ENCODE peak calls at places on chromosome 21, in six cellular contexts. F, K, Y, V, S and B are unnamed samples.

GRCh38 chr21:41847066-41847804 is 31.9 kb downstream of the PRDM15 start:
- DNase-seq in F (no peak), K (no peak), Y (no peak), S (no peak), V (no peak), B (no peak)

GRCh38 chr21:46317710-46318463 is 5.8 kb downstream of the C21orf58 start:
- DNase-seq in F (no peak), S (no peak), V (no peak), K (no peak), Y (peak), B (no peak)

GRCh38 chr21:45971487-45972352 is 9.8 kb upstream of the COL6A1 start:
- DNase-seq in V (no peak), K (no peak), S (no peak), F (no peak), Y (no peak), B (peak)

GRCh38 chr21:34651642-34652041 is 17.2 kb upstream of the CLIC6 start:
- DNase-seq in F (no peak), S (no peak), V (no peak), K (no peak), Y (no peak), B (no peak)

GRCh38 chr21:46077674-46078101 is 20.2 kb upstream of the COL6A2 start:
- DNase-seq in K (no peak), Y (no peak), F (no peak), V (no peak), S (no peak), B (no peak)

GRCh38 chr21:35528109-35529042 is 479.3 kb upstream of the RUNX1 start:
- DNase-seq in Y (peak), K (no peak), F (no peak), V (no peak), S (no peak), B (no peak)

GRCh38 chr21:34702341-34702807 is 33.6 kb downstream of the CLIC6 start:
- DNase-seq in S (no peak), Y (no peak), V (peak), F (peak), K (no peak), B (peak)

GRCh38 chr21:42220138-42220701 is 1.3 kb downstream of the ABCG1 start:
- DNase-seq in F (peak), V (peak), K (peak), Y (peak), S (peak), B (no peak)

GRCh38 chr21:35257413-35257812 is 208.3 kb upstream of the RUNX1 start:
- DNase-seq in S (peak), Y (peak), V (peak), K (no peak), F (peak), B (peak)

GRCh38 chr21:16377120-16377658 is 647.4 kb downstream of the USP25 start:
- DNase-seq in S (no peak), Y (no peak), K (no peak), V (no peak), F (no peak), B (no peak)

GRCh38 chr21:45818904-45819285 is 162.7 kb upstream of the COL6A1 start:
- DNase-seq in F (no peak), V (peak), K (no peak), Y (no peak), S (peak), B (peak)

GRCh38 chr21:15406791-15407190 is 323.0 kb upstream of the USP25 start:
- DNase-seq in F (no peak), Y (no peak), V (no peak), K (no peak), S (no peak), B (no peak)

GRCh38 chr21:34936874-34937563 is 112.1 kb downstream of the RUNX1 start:
- DNase-seq in Y (no peak), K (no peak), S (no peak), F (no peak), V (peak), B (no peak)

GRCh38 chr21:15061747-15062146 is 3.1 kb downstream of the NRIP1 start:
- DNase-seq in V (no peak), Y (no peak), K (no peak), S (no peak), F (no peak), B (no peak)

GRCh38 chr21:15057290-15057689 is 7.5 kb downstream of the NRIP1 start:
- DNase-seq in S (no peak), V (no peak), F (no peak), K (no peak), Y (peak), B (no peak)

GRCh38 chr21:21921410-21922232 is 923.4 kb downstream of the NCAM2 start:
- DNase-seq in F (peak), S (peak), K (no peak), Y (no peak), V (peak), B (no peak)

GRCh38 chr21:32412998-32413504 is 545 bp downstream of the EVA1C start:
- DNase-seq in Y (peak), V (peak), S (no peak), F (no peak), K (no peak), B (no peak)

GRCh38 chr21:33644383-33645074 is 2.2 kb downstream of the ITSN1 start:
- DNase-seq in K (no peak), V (peak), F (no peak), Y (no peak), S (no peak), B (peak)

GRCh38 chr21:35106246-35106835 is 57.2 kb upstream of the RUNX1 start:
- DNase-seq in S (no peak), K (no peak), V (no peak), F (no peak), Y (no peak), B (no peak)

GRCh38 chr21:45872902-45873301 is 108.7 kb upstream of the COL6A1 start:
- DNase-seq in Y (no peak), V (no peak), F (no peak), S (no peak), K (no peak), B (no peak)

GRCh38 chr21:33980276-33980916 is 64.8 kb upstream of the ATP5PO start:
- DNase-seq in F (no peak), Y (no peak), V (peak), S (no peak), K (no peak), B (no peak)

GRCh38 chr21:34330055-34330454 is 33.8 kb upstream of the KCNE2 start:
- DNase-seq in K (no peak), V (no peak), S (peak), Y (no peak), F (no peak), B (no peak)

GRCh38 chr21:15992171-15992570 is 262.4 kb downstream of the USP25 start:
- DNase-seq in F (no peak), Y (no peak), V (no peak), S (no peak), K (no peak), B (peak)

GRCh38 chr21:34185051-34185750 is 111.8 kb downstream of the MRPS6 start:
- DNase-seq in Y (no peak), K (no peak), S (no peak), V (no peak), F (no peak), B (no peak)

GRCh38 chr21:25459993-25460392 is 147.3 kb downstream of the MRPL39 start:
- DNase-seq in K (no peak), V (no peak), Y (no peak), F (no peak), S (no peak), B (no peak)

GRCh38 chr21:34932233-34932632 is 116.9 kb downstream of the RUNX1 start:
- DNase-seq in S (no peak), V (no peak), K (no peak), Y (no peak), F (no peak), B (no peak)

GRCh38 chr21:27648560-27648959 is 681.7 kb upstream of the ADAMTS5 start:
- DNase-seq in Y (no peak), K (no peak), V (peak), S (no peak), F (peak), B (peak)

GRCh38 chr21:32585042-32585710 is at the start of gene TCP10L:
- DNase-seq in S (no peak), Y (no peak), F (no peak), V (no peak), K (no peak), B (no peak)

GRCh38 chr21:21897275-21897883 is 899.2 kb downstream of the NCAM2 start:
- DNase-seq in Y (no peak), K (no peak), S (no peak), F (peak), V (peak), B (peak)

GRCh38 chr21:14583629-14584251 is 37.6 kb upstream of the SAMSN1 start:
- DNase-seq in Y (no peak), S (no peak), K (no peak), V (no peak), F (no peak), B (no peak)

GRCh38 chr21:16851054-16851453 is 661.8 kb upstream of the CXADR start:
- DNase-seq in V (no peak), K (no peak), F (no peak), Y (no peak), S (no peak), B (no peak)

GRCh38 chr21:41071410-41071809 is 96.5 kb upstream of the BACE2 start:
- DNase-seq in S (peak), F (no peak), Y (no peak), K (peak), V (no peak), B (no peak)

GRCh38 chr21:22575165-22575584 is 1577.0 kb downstream of the NCAM2 start:
- DNase-seq in S (no peak), Y (no peak), V (no peak), F (no peak), K (peak), B (no peak)

GRCh38 chr21:28776251-28776650 is 216.4 kb downstream of the LTN1 start:
- DNase-seq in V (peak), K (no peak), S (no peak), Y (no peak), F (peak), B (peak)

GRCh38 chr21:32377506-32377905 is 15.3 kb downstream of the URB1 start:
- DNase-seq in V (no peak), K (no peak), F (no peak), Y (no peak), S (no peak), B (no peak)

GRCh38 chr21:42768324-42769121 is 110.8 kb downstream of the WDR4 start:
- DNase-seq in F (no peak), S (no peak), K (no peak), V (no peak), Y (no peak), B (no peak)

GRCh38 chr21:36532769-36533467 is 53.0 kb upstream of the CLDN14 start:
- DNase-seq in F (no peak), K (no peak), Y (no peak), V (no peak), S (no peak), B (no peak)

GRCh38 chr21:19507682-19508260 is 1104.2 kb upstream of the TMPRSS15 start:
- DNase-seq in K (no peak), S (peak), Y (no peak), F (no peak), V (no peak), B (no peak)
- TF ChIP-seq CTCF in K (peak), S (no peak), Y (peak), F (peak), V (no peak), B (peak)

GRCh38 chr21:19123053-19123452 is 719.5 kb upstream of the TMPRSS15 start:
- DNase-seq in K (no peak), F (no peak), Y (no peak), S (no peak), V (no peak), B (no peak)
- TF ChIP-seq CTCF in K (no peak), F (no peak), Y (no peak), S (no peak), V (no peak), B (no peak)

GRCh38 chr21:44742418-44743153 is 31.2 kb upstream of the TSPEAR start:
- DNase-seq in Y (no peak), K (no peak), V (peak), F (no peak), S (peak), B (peak)
- TF ChIP-seq CTCF in Y (no peak), K (peak), V (peak), F (peak), S (peak), B (peak)

DNA sequence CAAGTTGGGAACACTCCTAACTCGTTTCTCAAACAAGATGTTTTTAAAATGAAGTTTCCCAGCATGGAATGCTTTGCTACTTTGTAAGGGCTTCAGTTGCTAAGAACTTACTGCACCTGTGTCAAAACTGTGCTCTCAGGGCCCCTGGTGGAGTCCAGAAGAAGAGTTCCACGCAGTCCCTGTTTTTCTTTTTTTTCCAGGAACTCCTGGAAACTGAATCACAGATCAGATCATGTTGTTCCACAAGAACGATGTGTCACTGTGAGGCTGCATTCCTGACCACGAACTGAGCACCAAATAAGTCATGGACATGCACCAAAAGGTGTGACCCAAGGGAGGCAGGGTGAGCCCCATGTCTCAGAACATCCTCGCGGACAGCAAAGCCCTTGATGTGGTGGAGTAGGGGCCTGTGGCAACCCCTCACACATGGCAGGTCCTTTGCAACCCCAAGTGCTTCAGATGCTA is 257.2 kb downstream of the KCNJ6 start:
- DNase-seq in V (peak), F (peak), S (peak), Y (no peak), K (no peak), B (peak)
- TF ChIP-seq CTCF in V (peak), F (peak), S (no peak), Y (no peak), K (no peak), B (peak)

DNA sequence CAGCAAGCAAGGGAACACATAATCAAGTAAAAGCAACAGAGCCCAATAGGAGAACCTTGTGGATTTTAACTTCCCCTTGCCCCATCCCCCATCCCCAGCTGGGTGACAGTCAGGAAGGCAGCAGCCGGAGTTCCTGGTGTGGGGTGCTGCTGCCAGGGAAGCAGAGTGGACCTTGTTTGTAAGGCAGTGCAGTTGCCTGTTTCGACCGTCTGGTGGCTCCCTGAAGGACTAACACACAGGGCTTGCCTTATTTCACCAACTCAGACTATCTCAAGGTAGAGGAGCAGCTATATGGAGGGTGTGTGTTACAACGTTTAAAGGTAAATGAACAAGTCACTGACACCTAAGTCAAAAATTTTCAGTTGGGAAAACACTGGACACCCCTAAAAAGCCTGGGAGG is 6.6 kb downstream of the KRTAP10-8 start:
- DNase-seq in Y (peak), K (no peak), F (no peak), V (no peak), S (peak), B (no peak)
- TF ChIP-seq CTCF in Y (no peak), K (peak), F (no peak), V (no peak), S (no peak), B (peak)

DNA sequence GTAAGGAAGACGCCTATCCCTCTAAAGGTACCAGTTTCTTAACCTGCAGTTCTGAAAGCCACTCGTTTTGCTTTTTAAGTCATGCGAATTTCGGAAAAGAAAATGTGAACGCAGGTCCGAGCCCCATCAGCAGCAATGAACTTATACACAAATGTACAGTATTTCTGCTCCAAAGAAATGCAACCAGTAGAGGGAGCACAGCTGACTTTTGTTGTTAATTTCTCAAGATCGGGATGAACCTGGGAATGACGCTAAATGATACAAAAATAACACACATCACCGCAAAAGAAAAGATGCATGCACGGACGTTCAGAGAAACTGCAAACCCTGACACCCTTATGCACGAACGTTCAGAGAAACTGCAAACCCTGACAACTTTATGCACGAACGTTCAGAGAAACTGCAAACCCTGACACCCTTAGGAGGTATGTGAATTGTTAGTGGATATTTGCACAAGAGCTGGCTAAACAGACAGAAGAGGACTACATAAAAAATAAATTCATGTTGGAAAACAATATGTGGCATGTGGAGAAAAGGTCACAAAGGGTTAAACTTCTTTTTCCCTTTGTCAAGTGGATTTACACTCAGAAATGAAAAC is 3.5 kb upstream of the TIAM1 start:
- DNase-seq in K (peak), Y (no peak), S (peak), V (peak), F (no peak), B (no peak)
- TF ChIP-seq CTCF in K (peak), Y (peak), S (peak), V (peak), F (peak), B (peak)

GRCh38 chr21:44086636-44087425 is 20.4 kb upstream of the PWP2 start:
- DNase-seq in V (no peak), F (no peak), Y (peak), S (no peak), K (no peak), B (no peak)

GRCh38 chr21:44087426-44088400 is 19.5 kb upstream of the PWP2 start:
- DNase-seq in Y (peak), S (no peak), V (no peak), F (no peak), K (no peak), B (no peak)

GRCh38 chr21:44090332-44090731 is 16.9 kb upstream of the PWP2 start:
- DNase-seq in K (no peak), Y (peak), F (no peak), S (no peak), V (no peak), B (no peak)

GRCh38 chr21:44089001-44089911 is 17.9 kb upstream of the PWP2 start:
- DNase-seq in S (no peak), V (no peak), Y (peak), F (no peak), K (no peak), B (no peak)

GRCh38 chr21:44088401-44088780 is 18.8 kb upstream of the PWP2 start:
- DNase-seq in S (no peak), Y (peak), F (no peak), K (no peak), V (no peak), B (no peak)
- TF ChIP-seq CTCF in S (no peak), Y (no peak), F (no peak), K (no peak), V (no peak), B (no peak)

GRCh38 chr21:39535646-39536437 is 76.9 kb upstream of the B3GALT5 start:
- DNase-seq in K (no peak), Y (no peak), S (no peak), V (no peak), F (no peak), B (no peak)

GRCh38 chr21:39533545-39534226 is 79.1 kb upstream of the B3GALT5 start:
- DNase-seq in K (no peak), S (no peak), V (no peak), F (no peak), Y (no peak), B (no peak)

GRCh38 chr21:39529026-39529425 is 77.3 kb downstream of the SH3BGR start:
- DNase-seq in Y (no peak), S (no peak), K (no peak), V (no peak), F (no peak), B (peak)

GRCh38 chr21:39527664-39528381 is 76.1 kb downstream of the SH3BGR start:
- DNase-seq in K (no peak), V (no peak), Y (peak), S (no peak), F (no peak), B (no peak)

DNA sequence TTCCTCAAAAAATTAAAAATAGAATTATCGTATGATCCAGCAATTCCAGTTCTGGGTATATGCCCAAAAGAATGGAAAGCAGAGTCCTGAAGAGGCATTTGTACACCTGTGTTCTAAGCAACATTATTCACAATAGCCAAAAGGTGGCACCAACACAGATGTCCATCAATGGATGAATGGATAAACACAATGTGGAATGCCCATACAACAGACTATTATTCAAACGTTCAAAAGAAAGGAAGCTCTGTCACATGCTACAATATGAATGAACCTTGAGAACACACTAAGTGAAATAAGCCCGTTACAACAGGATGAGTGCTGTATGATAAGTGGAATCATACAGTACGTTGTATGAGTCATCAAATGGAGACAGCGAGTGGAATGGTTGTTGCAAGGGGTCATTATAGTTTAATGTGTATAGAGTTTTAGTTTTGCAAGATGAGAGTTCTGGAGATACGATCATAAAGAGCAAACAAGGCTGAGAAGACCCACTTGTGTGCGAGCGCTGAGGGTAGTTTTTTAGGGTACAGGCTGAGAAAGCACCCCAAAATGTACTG is 80.1 kb downstream of the SH3BGR start:
- DNase-seq in V (no peak), Y (no peak), S (no peak), F (no peak), K (no peak), B (peak)
- TF ChIP-seq CTCF in V (no peak), Y (no peak), S (no peak), F (no peak), K (no peak), B (no peak)

DNA sequence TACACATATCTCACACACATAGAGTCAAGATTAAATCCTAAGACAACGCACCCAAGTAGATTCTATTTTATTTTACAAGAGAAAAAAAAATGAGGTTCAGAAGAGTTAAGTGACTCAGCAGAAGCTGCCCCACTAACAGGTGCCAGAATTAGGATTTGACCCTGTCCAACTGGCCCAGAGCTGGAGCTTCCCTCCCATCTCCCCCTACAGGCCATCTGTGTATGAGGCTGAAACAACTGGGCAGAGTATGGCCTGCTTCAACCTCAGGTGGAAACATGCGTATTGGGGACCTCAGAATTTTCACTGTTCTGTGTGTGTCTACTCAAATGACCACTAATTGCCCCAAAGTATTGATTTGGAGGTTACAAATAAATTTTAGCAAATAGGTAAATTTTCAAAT is 29.9 kb downstream of the PSMG1 start:
- DNase-seq in V (peak), F (no peak), K (no peak), Y (no peak), S (peak), B (no peak)
- TF ChIP-seq CTCF in V (peak), F (peak), K (peak), Y (no peak), S (peak), B (peak)